ENCODE peak calls at places on chromosome 11, in six cellular contexts. G is mucosa of gallbladder, I is T-helper 2 cell, H is ACHN, A is body of pancreas, U is heart left ventricle. M is an unnamed sample.

GRCh38 chr11:65553301-65554001 is 4.7 kb downstream of the LTBP3 start:
- DNase-seq in G (no peak), I (peak; percentile 45), H (no peak), A (no peak), U (no peak), M (no peak)

GRCh38 chr11:57597971-57598830 is 716 bp downstream of the SERPING1 start:
- DNase-seq in G (peak; percentile 65), I (no peak), H (peak; percentile 43), A (peak; percentile 61), U (peak; percentile 87), M (peak; percentile 60)

GRCh38 chr11:47155914-47156313 is 20.8 kb downstream of the ARFGAP2 start:
- DNase-seq in G (no peak), I (no peak), H (no peak), A (no peak), U (no peak), M (no peak)

GRCh38 chr11:2432628-2433071 is 11.7 kb downstream of the TRPM5 start:
- DNase-seq in G (no peak), I (peak; percentile 8), H (no peak), A (no peak), U (no peak), M (no peak)

GRCh38 chr11:5204787-5205186 is 4.3 kb upstream of the OR51V1 start:
- DNase-seq in G (no peak), I (no peak), H (peak; percentile 66), A (no peak), U (no peak), M (peak; percentile 85)

GRCh38 chr11:43419460-43419859 is 60.7 kb downstream of the TTC17 start:
- DNase-seq in G (peak; percentile 26), I (no peak), H (peak; percentile 40), A (peak; percentile 51), U (no peak), M (peak; percentile 48)

GRCh38 chr11:105032495-105032894 is 2.4 kb downstream of the CASP1 start:
- DNase-seq in G (no peak), I (no peak), H (no peak), A (no peak), U (no peak), M (no peak)

GRCh38 chr11:122645847-122646246 is 9.7 kb upstream of the UBASH3B start:
- DNase-seq in G (no peak), I (no peak), H (peak; percentile 22), A (no peak), U (no peak), M (no peak)

GRCh38 chr11:22244986-22245592 is 52.2 kb downstream of the ANO5 start:
- DNase-seq in G (peak; percentile 14), I (no peak), H (peak; percentile 42), A (peak; percentile 46), U (no peak), M (peak; percentile 46)

GRCh38 chr11:1884123-1884415 is 7.6 kb downstream of the PRR33 start:
- DNase-seq in G (no peak), I (no peak), H (no peak), A (no peak), U (no peak), M (no peak)

GRCh38 chr11:102318469-102318868 is 1.2 kb downstream of the BIRC3 start:
- DNase-seq in G (no peak), I (no peak), H (peak; percentile 88), A (no peak), U (no peak), M (peak; percentile 37)

GRCh38 chr11:107858217-107859070 is at the start of gene SLC35F2:
- DNase-seq in G (peak; percentile 74), I (peak; percentile 43), H (peak; percentile 87), A (peak; percentile 63), U (peak; percentile 41), M (peak; percentile 68)

GRCh38 chr11:34343153-34343552 is 14.7 kb downstream of the ABTB2 start:
- DNase-seq in G (no peak), I (no peak), H (peak; percentile 96), A (no peak), U (no peak), M (peak; percentile 94)

GRCh38 chr11:88152381-88152780 is 22.9 kb downstream of the RAB38 start:
- DNase-seq in G (no peak), I (no peak), H (no peak), A (no peak), U (no peak), M (peak; percentile 5)

GRCh38 chr11:122769126-122769780 is 69.0 kb upstream of the CRTAM start:
- DNase-seq in G (no peak), I (no peak), H (no peak), A (no peak), U (no peak), M (peak; percentile 23)